ENCODE peak calls at places on chromosomes 7 and 10, in eight cellular contexts. I, B, M, G, J, T, C and Y are unnamed samples.

GRCh38 chr7:37441405-37441797 is 7.3 kb downstream of the ELMO1 start:
- DNase-seq in I (no peak), B (no peak), M (no peak), G (no peak), J (no peak), T (no peak), C (no peak), Y (no peak)

GRCh38 chr7:8189615-8190014 is 72.4 kb downstream of the ICA1 start:
- DNase-seq in I (no peak), B (peak), M (no peak), G (no peak), J (no peak), T (no peak), C (no peak), Y (no peak)

GRCh38 chr10:44023517-44023916 is 361.4 kb downstream of the CXCL12 start:
- DNase-seq in I (no peak), B (no peak), M (no peak), G (no peak), J (no peak), T (no peak), C (no peak), Y (no peak)

GRCh38 chr10:10256860-10257259 is 760.8 kb upstream of the CELF2 start:
- DNase-seq in I (no peak), B (no peak), M (no peak), G (peak), J (no peak), T (no peak), C (no peak), Y (no peak)

GRCh38 chr10:25522294-25522693 is 347.5 kb downstream of the GPR158 start:
- DNase-seq in I (no peak), B (no peak), M (no peak), G (no peak), J (no peak), T (no peak), C (no peak), Y (no peak)

GRCh38 chr10:132117146-132117545 is 51.4 kb downstream of the JAKMIP3 start:
- DNase-seq in I (no peak), B (no peak), M (no peak), G (no peak), J (no peak), T (no peak), C (no peak), Y (no peak)

GRCh38 chr10:99534939-99535763 is 2.4 kb downstream of the NKX2-3 start:
- DNase-seq in I (peak), B (no peak), M (no peak), G (peak), J (no peak), T (no peak), C (no peak), Y (peak)

GRCh38 chr10:5547934-5548660 is 23.3 kb downstream of the CALML3 start:
- DNase-seq in I (peak), B (no peak), M (peak), G (no peak), J (no peak), T (no peak), C (no peak), Y (no peak)

GRCh38 chr10:90718185-90718584 is 139.7 kb downstream of the HTR7 start:
- DNase-seq in I (no peak), B (no peak), M (no peak), G (no peak), J (no peak), T (no peak), C (no peak), Y (peak)

GRCh38 chr10:70657036-70657435 is 15.3 kb upstream of the ADAMTS14 start:
- DNase-seq in I (no peak), B (peak), M (no peak), G (peak), J (no peak), T (no peak), C (no peak), Y (no peak)

GRCh38 chr7:152336754-152337368 is 98.9 kb downstream of the KMT2C start:
- DNase-seq in I (peak), B (peak), M (no peak), G (peak), J (no peak), T (no peak), C (peak), Y (peak)

GRCh38 chr7:141045126-141045841 is 28.6 kb upstream of the TMEM178B start:
- DNase-seq in I (peak), B (no peak), M (no peak), G (no peak), J (no peak), T (no peak), C (no peak), Y (no peak)

GRCh38 chr10:129744896-129745750 is 219.0 kb downstream of the EBF3 start:
- DNase-seq in I (no peak), B (no peak), M (peak), G (no peak), J (no peak), T (no peak), C (no peak), Y (no peak)

GRCh38 chr7:309586-310228 is 19.7 kb downstream of the FOXL3 start:
- DNase-seq in I (no peak), B (no peak), M (no peak), G (no peak), J (no peak), T (no peak), C (no peak), Y (no peak)

GRCh38 chr7:6128205-6128604 is 97.0 kb downstream of the ANKRD61 start:
- DNase-seq in I (no peak), B (peak), M (no peak), G (no peak), J (no peak), T (no peak), C (no peak), Y (peak)

GRCh38 chr10:88386878-88387773 is 196.0 kb downstream of the RNLS start:
- DNase-seq in I (peak), B (peak), M (peak), G (peak), J (no peak), T (no peak), C (no peak), Y (peak)

GRCh38 chr10:64041989-64042490 is 520.8 kb downstream of the REEP3 start:
- DNase-seq in I (no peak), B (no peak), M (no peak), G (no peak), J (no peak), T (no peak), C (no peak), Y (no peak)

GRCh38 chr10:101835406-101835805 is 8.2 kb downstream of the KCNIP2 start:
- DNase-seq in I (no peak), B (no peak), M (no peak), G (no peak), J (no peak), T (no peak), C (no peak), Y (no peak)

GRCh38 chr7:17773289-17773626 is 167.0 kb downstream of the SNX13 start:
- DNase-seq in I (peak), B (peak), M (no peak), G (no peak), J (peak), T (no peak), C (no peak), Y (peak)

GRCh38 chr7:107728276-107728675 is 15.7 kb upstream of the CBLL1 start:
- DNase-seq in I (no peak), B (no peak), M (no peak), G (no peak), J (no peak), T (no peak), C (no peak), Y (no peak)

GRCh38 chr10:113053091-113053490 is 103.0 kb downstream of the TCF7L2 start:
- DNase-seq in I (no peak), B (no peak), M (no peak), G (no peak), J (no peak), T (no peak), C (no peak), Y (no peak)

GRCh38 chr10:71088054-71088453 is 124.3 kb upstream of the UNC5B start:
- DNase-seq in I (no peak), B (peak), M (peak), G (no peak), J (no peak), T (no peak), C (no peak), Y (no peak)

GRCh38 chr10:93313798-93314197 is 168.3 kb downstream of the MYOF start:
- DNase-seq in I (no peak), B (no peak), M (no peak), G (peak), J (no peak), T (no peak), C (no peak), Y (no peak)

GRCh38 chr10:111890046-111890445 is 293.5 kb downstream of the GPAM start:
- DNase-seq in I (no peak), B (no peak), M (no peak), G (no peak), J (no peak), T (no peak), C (no peak), Y (no peak)

GRCh38 chr10:46536781-46537180 is 19.7 kb downstream of the GPRIN2 start:
- DNase-seq in I (no peak), B (no peak), M (no peak), G (no peak), J (no peak), T (no peak), C (peak), Y (no peak)

GRCh38 chr7:156576216-156577063 is 64.1 kb upstream of the RNF32 start:
- DNase-seq in I (no peak), B (no peak), M (no peak), G (no peak), J (no peak), T (no peak), C (no peak), Y (no peak)

GRCh38 chr7:116675812-116676355 is 3.9 kb downstream of the MET start:
- DNase-seq in I (no peak), B (no peak), M (no peak), G (no peak), J (no peak), T (no peak), C (no peak), Y (no peak)

GRCh38 chr10:3396116-3396515 is 223.5 kb upstream of the PITRM1 start:
- DNase-seq in I (no peak), B (no peak), M (no peak), G (no peak), J (no peak), T (no peak), C (no peak), Y (no peak)

GRCh38 chr7:100034871-100035510 is 14.6 kb upstream of the ZSCAN21 start:
- DNase-seq in I (peak), B (peak), M (no peak), G (no peak), J (no peak), T (no peak), C (no peak), Y (peak)

GRCh38 chr7:155252388-155252957 is 45.2 kb upstream of the INSIG1 start:
- DNase-seq in I (no peak), B (peak), M (no peak), G (no peak), J (no peak), T (no peak), C (no peak), Y (no peak)